ENCODE peak calls at places on chromosomes 12 and 14, in six cellular contexts. P, S, M, L, I and A are unnamed samples.

GRCh38 chr12:116037941-116038837 is 239.3 kb downstream of the MED13L start:
- DNase-seq in L (no peak), P (no peak), I (no peak), S (no peak), M (no peak), A (no peak)

GRCh38 chr12:97380440-97380839 is 82.2 kb upstream of the RMST start:
- DNase-seq in L (no peak), I (no peak), P (no peak), S (no peak), M (no peak), A (no peak)

GRCh38 chr14:95260537-95261440 is 58.9 kb downstream of the CLMN start:
- DNase-seq in S (no peak), M (no peak), L (no peak), P (peak), I (no peak), A (no peak)

GRCh38 chr14:91169951-91170350 is 56.1 kb downstream of the DGLUCY start:
- DNase-seq in P (no peak), S (no peak), M (no peak), I (no peak), L (no peak), A (no peak)

GRCh38 chr12:124548854-124549378 is 18.5 kb downstream of the NCOR2 start:
- DNase-seq in I (no peak), L (peak), S (no peak), P (no peak), M (no peak), A (peak)

GRCh38 chr14:88613552-88614010 is 50.7 kb downstream of the ZC3H14 start:
- DNase-seq in I (no peak), L (no peak), P (no peak), M (no peak), S (no peak), A (no peak)

GRCh38 chr14:20295067-20295466 is 10.7 kb downstream of the TTC5 start:
- DNase-seq in M (no peak), L (no peak), I (no peak), S (no peak), P (no peak), A (no peak)

GRCh38 chr12:42162198-42162597 is 17.5 kb upstream of the GXYLT1 start:
- DNase-seq in M (no peak), S (no peak), I (no peak), L (no peak), P (no peak), A (no peak)

GRCh38 chr12:58364389-58365086 is 423.2 kb downstream of the ATP23 start:
- DNase-seq in L (no peak), M (no peak), P (no peak), S (no peak), I (no peak), A (no peak)

GRCh38 chr12:96352161-96352835 is 47.9 kb downstream of the CDK17 start:
- DNase-seq in S (no peak), I (no peak), L (no peak), M (no peak), P (no peak), A (no peak)

GRCh38 chr12:111598637-111599458 is at the start of gene ATXN2:
- DNase-seq in M (peak), I (peak), P (peak), S (peak), L (peak), A (peak)

GRCh38 chr12:123601602-123602489 is at the start of gene DDX55:
- DNase-seq in M (peak), L (peak), I (peak), S (peak), P (peak), A (peak)

GRCh38 chr14:23443881-23444280 is 8.4 kb upstream of the MYH7 start:
- DNase-seq in P (no peak), S (no peak), M (no peak), I (no peak), L (no peak), A (no peak)

GRCh38 chr14:75341639-75342038 is 63.0 kb downstream of the FOS start:
- DNase-seq in I (no peak), S (no peak), M (no peak), L (no peak), P (no peak), A (no peak)

GRCh38 chr12:14665354-14666348 is 30.7 kb downstream of the GUCY2C start:
- DNase-seq in S (no peak), M (no peak), L (no peak), I (no peak), P (no peak), A (no peak)